ENCODE peak calls at places on chromosome 21, in six cellular contexts. One of them, this sample, is unnamed. For H3K9me3 and H3K36me3, the result is how much of the 10 kb centered on the place peaks cover.

GRCh38 chr21:31872452-31873274 is at the start of gene HUNK:
- DNase-seq in SK-N-SH: peak
- DNase-seq in NT2/D1: no peak
- DNase-seq in colonic mucosa: peak
- DNase-seq in fibroblast of lung: peak
- DNase-seq in IMR-90: peak
- DNase-seq in this sample: no peak

GRCh38 chr21:17607684-17608083 is 5.0 kb downstream of the BTG3 start:
- DNase-seq in SK-N-SH: no peak
- DNase-seq in NT2/D1: no peak
- DNase-seq in colonic mucosa: peak
- DNase-seq in fibroblast of lung: no peak
- DNase-seq in IMR-90: no peak
- DNase-seq in this sample: no peak

GRCh38 chr21:36858320-36858957 is 108.0 kb downstream of the HLCS start:
- DNase-seq in SK-N-SH: no peak
- DNase-seq in NT2/D1: no peak
- DNase-seq in colonic mucosa: no peak
- DNase-seq in fibroblast of lung: no peak
- DNase-seq in IMR-90: peak
- DNase-seq in this sample: no peak

GRCh38 chr21:36155603-36156338 is 853 bp upstream of the DOP1B start:
- DNase-seq in SK-N-SH: no peak
- DNase-seq in NT2/D1: no peak
- DNase-seq in colonic mucosa: peak
- DNase-seq in fibroblast of lung: no peak
- DNase-seq in IMR-90: no peak
- DNase-seq in this sample: no peak

GRCh38 chr21:46345861-46346260 is 21.9 kb downstream of the PCNT start:
- DNase-seq in SK-N-SH: no peak
- DNase-seq in NT2/D1: no peak
- DNase-seq in colonic mucosa: no peak
- DNase-seq in fibroblast of lung: no peak
- DNase-seq in IMR-90: no peak
- DNase-seq in this sample: no peak

GRCh38 chr21:46110499-46111192 is 12.7 kb downstream of the COL6A2 start:
- DNase-seq in SK-N-SH: peak
- DNase-seq in NT2/D1: no peak
- DNase-seq in colonic mucosa: peak
- DNase-seq in fibroblast of lung: no peak
- DNase-seq in IMR-90: no peak
- DNase-seq in this sample: no peak

GRCh38 chr21:46099476-46099875 is 1.6 kb downstream of the COL6A2 start:
- DNase-seq in SK-N-SH: peak
- DNase-seq in NT2/D1: no peak
- DNase-seq in colonic mucosa: peak
- DNase-seq in fibroblast of lung: no peak
- DNase-seq in IMR-90: peak
- DNase-seq in this sample: no peak

GRCh38 chr21:14850394-14850793 is 214.4 kb downstream of the NRIP1 start:
- DNase-seq in SK-N-SH: no peak
- DNase-seq in NT2/D1: no peak
- DNase-seq in colonic mucosa: no peak
- DNase-seq in fibroblast of lung: peak
- DNase-seq in IMR-90: peak
- DNase-seq in this sample: no peak

GRCh38 chr21:45073301-45074047 is 906 bp upstream of the ADARB1 start:
- DNase-seq in SK-N-SH: peak
- DNase-seq in NT2/D1: no peak
- DNase-seq in colonic mucosa: peak
- DNase-seq in fibroblast of lung: no peak
- DNase-seq in IMR-90: peak
- DNase-seq in this sample: no peak

GRCh38 chr21:45076245-45076661 is 1.9 kb downstream of the ADARB1 start:
- DNase-seq in SK-N-SH: no peak
- DNase-seq in NT2/D1: no peak
- DNase-seq in colonic mucosa: no peak
- DNase-seq in fibroblast of lung: no peak
- DNase-seq in IMR-90: peak
- DNase-seq in this sample: no peak

GRCh38 chr21:45074048-45074817 is at the start of gene ADARB1:
- DNase-seq in SK-N-SH: peak
- DNase-seq in NT2/D1: no peak
- DNase-seq in colonic mucosa: peak
- DNase-seq in fibroblast of lung: peak
- DNase-seq in IMR-90: peak
- DNase-seq in this sample: no peak

GRCh38 chr21:45074818-45075605 is 632 bp downstream of the ADARB1 start:
- DNase-seq in SK-N-SH: peak
- DNase-seq in NT2/D1: no peak
- DNase-seq in colonic mucosa: no peak
- DNase-seq in fibroblast of lung: peak
- DNase-seq in IMR-90: no peak
- DNase-seq in this sample: no peak

GRCh38 chr21:45075606-45076244 is 1.3 kb downstream of the ADARB1 start:
- DNase-seq in SK-N-SH: no peak
- DNase-seq in NT2/D1: no peak
- DNase-seq in colonic mucosa: no peak
- DNase-seq in fibroblast of lung: peak
- DNase-seq in IMR-90: no peak
- DNase-seq in this sample: no peak
- H3K9ac ChIP-seq in SK-N-SH: peak
- H3K9ac ChIP-seq in NT2/D1: peak
- H3K9ac ChIP-seq in colonic mucosa: peak
- H3K9ac ChIP-seq in fibroblast of lung: peak
- H3K9ac ChIP-seq in IMR-90: peak
- H3K9ac ChIP-seq in this sample: peak

DNA sequence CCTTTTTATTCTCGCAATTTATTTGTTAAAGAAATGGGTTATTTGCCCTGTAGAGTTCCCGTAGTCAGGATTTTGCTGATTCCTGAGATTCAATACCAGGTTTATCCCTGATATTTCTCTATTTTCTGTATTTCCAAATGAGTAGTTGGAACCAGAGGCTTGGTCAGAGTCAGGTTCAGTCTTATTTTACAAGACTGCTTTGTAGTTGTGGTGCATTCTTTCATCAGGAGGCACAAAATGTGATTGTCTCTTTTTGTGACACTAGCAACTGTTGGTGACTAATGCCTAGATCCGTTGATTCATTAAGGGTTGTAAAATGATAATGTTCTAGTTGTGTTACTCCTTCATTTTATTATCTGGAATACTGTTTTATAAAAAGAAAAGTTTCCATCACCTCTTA is 95.5 kb upstream of the TPTE start:
- DNase-seq in SK-N-SH: no peak
- DNase-seq in NT2/D1: no peak
- DNase-seq in colonic mucosa: no peak
- DNase-seq in fibroblast of lung: no peak
- DNase-seq in IMR-90: no peak
- DNase-seq in this sample: no peak
- H3K9me3 ChIP-seq in SK-N-SH: under half
- H3K9me3 ChIP-seq in NT2/D1: under half
- H3K9me3 ChIP-seq in colonic mucosa: under half
- H3K9me3 ChIP-seq in fibroblast of lung: under half
- H3K9me3 ChIP-seq in IMR-90: under half
- H3K9me3 ChIP-seq in this sample: under half

DNA sequence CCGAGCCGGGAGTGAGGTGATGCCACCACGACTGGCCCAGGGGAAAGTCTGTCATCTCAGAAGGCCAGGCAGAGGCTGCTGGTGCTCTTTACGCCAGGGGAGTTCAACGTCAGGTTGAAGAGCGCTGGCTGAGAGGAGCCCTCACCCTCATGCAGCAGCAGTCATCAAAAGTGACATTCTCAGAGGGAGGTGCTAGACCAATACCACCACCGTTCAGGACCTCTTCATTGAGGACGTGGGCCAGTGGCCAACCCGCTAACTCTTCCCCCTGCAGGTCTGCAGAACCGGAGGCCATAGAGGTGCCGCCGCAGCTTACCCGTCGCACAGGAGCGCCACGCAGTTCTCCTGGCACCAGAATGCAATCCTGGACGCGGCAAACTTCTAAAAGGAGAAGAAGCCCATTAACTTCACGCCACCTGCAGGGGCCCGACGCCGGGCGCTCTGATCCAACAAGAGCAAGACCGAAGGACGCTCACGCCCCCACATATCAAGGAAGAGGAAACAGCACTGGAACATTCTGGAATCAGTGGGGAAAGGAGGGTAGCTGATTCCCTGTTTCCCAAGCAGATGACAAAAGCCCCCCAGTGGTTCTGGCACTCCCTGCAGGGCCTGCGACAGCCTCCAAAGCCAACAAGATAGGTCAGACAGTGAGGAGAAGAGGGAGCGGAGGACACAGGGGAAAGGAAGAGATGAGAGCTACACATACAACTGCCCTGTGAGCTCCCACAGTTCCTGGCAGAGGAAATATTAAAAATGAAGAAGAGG is 24.9 kb downstream of the WDR4 start:
- DNase-seq in SK-N-SH: no peak
- DNase-seq in NT2/D1: no peak
- DNase-seq in colonic mucosa: no peak
- DNase-seq in fibroblast of lung: no peak
- DNase-seq in IMR-90: no peak
- DNase-seq in this sample: no peak
- H3K36me3 ChIP-seq in SK-N-SH: under half
- H3K36me3 ChIP-seq in NT2/D1: half or more
- H3K36me3 ChIP-seq in colonic mucosa: under half
- H3K36me3 ChIP-seq in fibroblast of lung: half or more
- H3K36me3 ChIP-seq in IMR-90: half or more
- H3K36me3 ChIP-seq in this sample: half or more

DNA sequence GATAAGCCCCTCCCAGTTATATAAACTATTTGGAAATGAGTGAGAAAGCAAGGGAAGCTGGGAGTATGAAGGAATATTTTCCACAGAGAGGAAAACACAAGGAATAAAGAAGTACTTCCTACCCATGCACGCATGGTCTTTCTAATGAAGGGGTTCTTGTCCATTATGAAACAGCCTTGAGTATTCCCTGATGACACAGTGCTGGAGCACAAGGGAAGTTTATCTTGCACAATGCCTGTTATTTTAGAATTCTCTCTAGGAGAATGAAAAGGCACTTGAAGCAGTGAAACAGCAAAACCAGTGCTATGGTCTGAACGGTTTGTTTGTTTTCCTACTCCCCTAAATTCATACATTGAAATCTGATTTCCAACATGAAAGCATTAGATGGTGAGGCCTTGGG is 38.6 kb upstream of the ADAMTS1 start:
- DNase-seq in SK-N-SH: no peak
- DNase-seq in NT2/D1: no peak
- DNase-seq in colonic mucosa: no peak
- DNase-seq in fibroblast of lung: no peak
- DNase-seq in IMR-90: peak
- DNase-seq in this sample: no peak
- H3K9ac ChIP-seq in SK-N-SH: no peak
- H3K9ac ChIP-seq in NT2/D1: no peak
- H3K9ac ChIP-seq in colonic mucosa: no peak
- H3K9ac ChIP-seq in fibroblast of lung: no peak
- H3K9ac ChIP-seq in IMR-90: no peak
- H3K9ac ChIP-seq in this sample: no peak

GRCh38 chr21:33367309-33367973 is 35.8 kb upstream of the IFNGR2 start:
- DNase-seq in SK-N-SH: no peak
- DNase-seq in NT2/D1: no peak
- DNase-seq in colonic mucosa: no peak
- DNase-seq in fibroblast of lung: no peak
- DNase-seq in IMR-90: no peak
- DNase-seq in this sample: no peak

GRCh38 chr21:33368576-33368975 is 34.6 kb upstream of the IFNGR2 start:
- DNase-seq in SK-N-SH: no peak
- DNase-seq in NT2/D1: no peak
- DNase-seq in colonic mucosa: no peak
- DNase-seq in fibroblast of lung: no peak
- DNase-seq in IMR-90: no peak
- DNase-seq in this sample: no peak

GRCh38 chr21:33368124-33368523 is 35.1 kb upstream of the IFNGR2 start:
- DNase-seq in SK-N-SH: no peak
- DNase-seq in NT2/D1: no peak
- DNase-seq in colonic mucosa: no peak
- DNase-seq in fibroblast of lung: no peak
- DNase-seq in IMR-90: no peak
- DNase-seq in this sample: no peak

GRCh38 chr21:33370292-33370691 is 32.9 kb upstream of the IFNGR2 start:
- DNase-seq in SK-N-SH: no peak
- DNase-seq in NT2/D1: no peak
- DNase-seq in colonic mucosa: no peak
- DNase-seq in fibroblast of lung: no peak
- DNase-seq in IMR-90: no peak
- DNase-seq in this sample: no peak

GRCh38 chr21:33369586-33369985 is 33.6 kb upstream of the IFNGR2 start:
- DNase-seq in SK-N-SH: no peak
- DNase-seq in NT2/D1: no peak
- DNase-seq in colonic mucosa: no peak
- DNase-seq in fibroblast of lung: no peak
- DNase-seq in IMR-90: no peak
- DNase-seq in this sample: no peak
- H3K9me3 ChIP-seq in SK-N-SH: under half
- H3K9me3 ChIP-seq in NT2/D1: half or more
- H3K9me3 ChIP-seq in colonic mucosa: under half
- H3K9me3 ChIP-seq in fibroblast of lung: under half
- H3K9me3 ChIP-seq in IMR-90: under half
- H3K9me3 ChIP-seq in this sample: under half

GRCh38 chr21:42843021-42843420 is 36.3 kb downstream of the WDR4 start:
- DNase-seq in SK-N-SH: no peak
- DNase-seq in NT2/D1: no peak
- DNase-seq in colonic mucosa: no peak
- DNase-seq in fibroblast of lung: no peak
- DNase-seq in IMR-90: no peak
- DNase-seq in this sample: no peak

GRCh38 chr21:42840411-42841155 is 38.8 kb downstream of the WDR4 start:
- DNase-seq in SK-N-SH: no peak
- DNase-seq in NT2/D1: no peak
- DNase-seq in colonic mucosa: no peak
- DNase-seq in fibroblast of lung: no peak
- DNase-seq in IMR-90: no peak
- DNase-seq in this sample: no peak

GRCh38 chr21:42844411-42845113 is 34.8 kb downstream of the WDR4 start:
- DNase-seq in SK-N-SH: peak
- DNase-seq in NT2/D1: no peak
- DNase-seq in colonic mucosa: no peak
- DNase-seq in fibroblast of lung: no peak
- DNase-seq in IMR-90: no peak
- DNase-seq in this sample: no peak

GRCh38 chr21:42839271-42840231 is 39.8 kb downstream of the WDR4 start:
- DNase-seq in SK-N-SH: peak
- DNase-seq in NT2/D1: no peak
- DNase-seq in colonic mucosa: no peak
- DNase-seq in fibroblast of lung: no peak
- DNase-seq in IMR-90: no peak
- DNase-seq in this sample: no peak

GRCh38 chr21:42841156-42841915 is 38.0 kb downstream of the WDR4 start:
- DNase-seq in SK-N-SH: peak
- DNase-seq in NT2/D1: no peak
- DNase-seq in colonic mucosa: no peak
- DNase-seq in fibroblast of lung: no peak
- DNase-seq in IMR-90: no peak
- DNase-seq in this sample: no peak
- H3K36me3 ChIP-seq in SK-N-SH: under half
- H3K36me3 ChIP-seq in NT2/D1: half or more
- H3K36me3 ChIP-seq in colonic mucosa: under half
- H3K36me3 ChIP-seq in fibroblast of lung: under half
- H3K36me3 ChIP-seq in IMR-90: under half
- H3K36me3 ChIP-seq in this sample: half or more

This sample was measured in SK-N-MC.